ENCODE peak calls at places on chromosome 14, in nine cellular contexts. One of them, this sample, is unnamed.

GRCh38 chr14:31927348-31927826 is 149.7 kb upstream of the ARHGAP5 start:
- DNase-seq in NCI-H748 treated with DMSO at 0.1 percent for 48 hours: no peak
- DNase-seq in A172: peak
- DNase-seq in activated CD8-positive, alpha-beta T cell treated with anti-CD3 and anti-CD28 coated beads, Interleukin-2, amount 10 ng/mL, durations not matched to agents 7 days and 5 days: no peak
- DNase-seq in NCI-H345: no peak
- DNase-seq in fibroblast of mammary gland: peak
- DNase-seq in astrocyte of the spinal cord: peak
- DNase-seq in activated T-helper 2 cell treated with anti-CD3 and anti-CD28 coated beads, Interferon-gamma antibody, Interleukin-2, Interleukin-4, amounts not matched to agents 10 μg/mL and 5 μg/mL and 100 μg/mL, durations not matched to agents 14 hours and 24 hours and 36 hours: no peak
- DNase-seq in adipocyte: peak
- DNase-seq in this sample: no peak

GRCh38 chr14:81246561-81247270 is 26.0 kb upstream of the GTF2A1 start:
- DNase-seq in NCI-H345: no peak
- DNase-seq in adipocyte: peak
- DNase-seq in activated CD8-positive, alpha-beta T cell treated with anti-CD3 and anti-CD28 coated beads, Interleukin-2, amount 10 ng/mL, durations not matched to agents 7 days and 5 days: no peak
- DNase-seq in activated T-helper 2 cell treated with anti-CD3 and anti-CD28 coated beads, Interferon-gamma antibody, Interleukin-2, Interleukin-4, amounts not matched to agents 10 μg/mL and 5 μg/mL and 100 μg/mL, durations not matched to agents 14 hours and 24 hours and 36 hours: no peak
- DNase-seq in A172: no peak
- DNase-seq in NCI-H748 treated with DMSO at 0.1 percent for 48 hours: no peak
- DNase-seq in astrocyte of the spinal cord: no peak
- DNase-seq in fibroblast of mammary gland: no peak
- DNase-seq in this sample: no peak

GRCh38 chr14:32588448-32589320 is 259.6 kb downstream of the AKAP6 start:
- DNase-seq in activated CD8-positive, alpha-beta T cell treated with anti-CD3 and anti-CD28 coated beads, Interleukin-2, amount 10 ng/mL, durations not matched to agents 7 days and 5 days: peak
- DNase-seq in NCI-H748 treated with DMSO at 0.1 percent for 48 hours: no peak
- DNase-seq in A172: no peak
- DNase-seq in activated T-helper 2 cell treated with anti-CD3 and anti-CD28 coated beads, Interferon-gamma antibody, Interleukin-2, Interleukin-4, amounts not matched to agents 10 μg/mL and 5 μg/mL and 100 μg/mL, durations not matched to agents 14 hours and 24 hours and 36 hours: no peak
- DNase-seq in adipocyte: peak
- DNase-seq in astrocyte of the spinal cord: peak
- DNase-seq in fibroblast of mammary gland: peak
- DNase-seq in NCI-H345: no peak
- DNase-seq in this sample: no peak

GRCh38 chr14:95157987-95158712 is 821 bp upstream of the DICER1 start:
- DNase-seq in activated CD8-positive, alpha-beta T cell treated with anti-CD3 and anti-CD28 coated beads, Interleukin-2, amount 10 ng/mL, durations not matched to agents 7 days and 5 days: no peak
- DNase-seq in A172: no peak
- DNase-seq in NCI-H345: peak
- DNase-seq in NCI-H748 treated with DMSO at 0.1 percent for 48 hours: peak
- DNase-seq in astrocyte of the spinal cord: no peak
- DNase-seq in fibroblast of mammary gland: no peak
- DNase-seq in activated T-helper 2 cell treated with anti-CD3 and anti-CD28 coated beads, Interferon-gamma antibody, Interleukin-2, Interleukin-4, amounts not matched to agents 10 μg/mL and 5 μg/mL and 100 μg/mL, durations not matched to agents 14 hours and 24 hours and 36 hours: no peak
- DNase-seq in adipocyte: no peak
- DNase-seq in this sample: peak

GRCh38 chr14:65110525-65110924 is 8.2 kb upstream of the MAX start:
- DNase-seq in fibroblast of mammary gland: no peak
- DNase-seq in NCI-H345: no peak
- DNase-seq in A172: no peak
- DNase-seq in astrocyte of the spinal cord: no peak
- DNase-seq in activated CD8-positive, alpha-beta T cell treated with anti-CD3 and anti-CD28 coated beads, Interleukin-2, amount 10 ng/mL, durations not matched to agents 7 days and 5 days: no peak
- DNase-seq in adipocyte: no peak
- DNase-seq in activated T-helper 2 cell treated with anti-CD3 and anti-CD28 coated beads, Interferon-gamma antibody, Interleukin-2, Interleukin-4, amounts not matched to agents 10 μg/mL and 5 μg/mL and 100 μg/mL, durations not matched to agents 14 hours and 24 hours and 36 hours: no peak
- DNase-seq in NCI-H748 treated with DMSO at 0.1 percent for 48 hours: no peak
- DNase-seq in this sample: no peak

GRCh38 chr14:36518586-36519430 is 1.2 kb downstream of the NKX2-1 start:
- DNase-seq in NCI-H748 treated with DMSO at 0.1 percent for 48 hours: no peak
- DNase-seq in activated T-helper 2 cell treated with anti-CD3 and anti-CD28 coated beads, Interferon-gamma antibody, Interleukin-2, Interleukin-4, amounts not matched to agents 10 μg/mL and 5 μg/mL and 100 μg/mL, durations not matched to agents 14 hours and 24 hours and 36 hours: no peak
- DNase-seq in A172: no peak
- DNase-seq in NCI-H345: peak
- DNase-seq in astrocyte of the spinal cord: no peak
- DNase-seq in fibroblast of mammary gland: no peak
- DNase-seq in adipocyte: peak
- DNase-seq in activated CD8-positive, alpha-beta T cell treated with anti-CD3 and anti-CD28 coated beads, Interleukin-2, amount 10 ng/mL, durations not matched to agents 7 days and 5 days: no peak
- DNase-seq in this sample: no peak

GRCh38 chr14:59228416-59228815 is 39.9 kb downstream of the DAAM1 start:
- DNase-seq in NCI-H345: no peak
- DNase-seq in activated T-helper 2 cell treated with anti-CD3 and anti-CD28 coated beads, Interferon-gamma antibody, Interleukin-2, Interleukin-4, amounts not matched to agents 10 μg/mL and 5 μg/mL and 100 μg/mL, durations not matched to agents 14 hours and 24 hours and 36 hours: no peak
- DNase-seq in activated CD8-positive, alpha-beta T cell treated with anti-CD3 and anti-CD28 coated beads, Interleukin-2, amount 10 ng/mL, durations not matched to agents 7 days and 5 days: no peak
- DNase-seq in adipocyte: peak
- DNase-seq in fibroblast of mammary gland: peak
- DNase-seq in A172: no peak
- DNase-seq in NCI-H748 treated with DMSO at 0.1 percent for 48 hours: no peak
- DNase-seq in astrocyte of the spinal cord: no peak
- DNase-seq in this sample: no peak

GRCh38 chr14:61468063-61468825 is 146.9 kb downstream of the PRKCH start:
- DNase-seq in activated T-helper 2 cell treated with anti-CD3 and anti-CD28 coated beads, Interferon-gamma antibody, Interleukin-2, Interleukin-4, amounts not matched to agents 10 μg/mL and 5 μg/mL and 100 μg/mL, durations not matched to agents 14 hours and 24 hours and 36 hours: no peak
- DNase-seq in fibroblast of mammary gland: no peak
- DNase-seq in activated CD8-positive, alpha-beta T cell treated with anti-CD3 and anti-CD28 coated beads, Interleukin-2, amount 10 ng/mL, durations not matched to agents 7 days and 5 days: no peak
- DNase-seq in adipocyte: no peak
- DNase-seq in NCI-H748 treated with DMSO at 0.1 percent for 48 hours: no peak
- DNase-seq in astrocyte of the spinal cord: no peak
- DNase-seq in A172: no peak
- DNase-seq in NCI-H345: no peak
- DNase-seq in this sample: no peak

GRCh38 chr14:23434488-23435219 is 806 bp downstream of the MYH7 start:
- DNase-seq in astrocyte of the spinal cord: no peak
- DNase-seq in adipocyte: no peak
- DNase-seq in activated CD8-positive, alpha-beta T cell treated with anti-CD3 and anti-CD28 coated beads, Interleukin-2, amount 10 ng/mL, durations not matched to agents 7 days and 5 days: no peak
- DNase-seq in fibroblast of mammary gland: no peak
- DNase-seq in NCI-H748 treated with DMSO at 0.1 percent for 48 hours: no peak
- DNase-seq in activated T-helper 2 cell treated with anti-CD3 and anti-CD28 coated beads, Interferon-gamma antibody, Interleukin-2, Interleukin-4, amounts not matched to agents 10 μg/mL and 5 μg/mL and 100 μg/mL, durations not matched to agents 14 hours and 24 hours and 36 hours: no peak
- DNase-seq in NCI-H345: no peak
- DNase-seq in A172: no peak
- DNase-seq in this sample: no peak

GRCh38 chr14:77339407-77339806 is 18.6 kb downstream of the GSTZ1 start:
- DNase-seq in activated T-helper 2 cell treated with anti-CD3 and anti-CD28 coated beads, Interferon-gamma antibody, Interleukin-2, Interleukin-4, amounts not matched to agents 10 μg/mL and 5 μg/mL and 100 μg/mL, durations not matched to agents 14 hours and 24 hours and 36 hours: no peak
- DNase-seq in A172: no peak
- DNase-seq in fibroblast of mammary gland: peak
- DNase-seq in activated CD8-positive, alpha-beta T cell treated with anti-CD3 and anti-CD28 coated beads, Interleukin-2, amount 10 ng/mL, durations not matched to agents 7 days and 5 days: no peak
- DNase-seq in NCI-H748 treated with DMSO at 0.1 percent for 48 hours: no peak
- DNase-seq in NCI-H345: no peak
- DNase-seq in astrocyte of the spinal cord: no peak
- DNase-seq in adipocyte: peak
- DNase-seq in this sample: no peak

GRCh38 chr14:100783630-100784321 is 42.1 kb upstream of the MEG3 start:
- DNase-seq in fibroblast of mammary gland: no peak
- DNase-seq in NCI-H748 treated with DMSO at 0.1 percent for 48 hours: peak
- DNase-seq in NCI-H345: peak
- DNase-seq in activated CD8-positive, alpha-beta T cell treated with anti-CD3 and anti-CD28 coated beads, Interleukin-2, amount 10 ng/mL, durations not matched to agents 7 days and 5 days: no peak
- DNase-seq in A172: no peak
- DNase-seq in activated T-helper 2 cell treated with anti-CD3 and anti-CD28 coated beads, Interferon-gamma antibody, Interleukin-2, Interleukin-4, amounts not matched to agents 10 μg/mL and 5 μg/mL and 100 μg/mL, durations not matched to agents 14 hours and 24 hours and 36 hours: no peak
- DNase-seq in adipocyte: no peak
- DNase-seq in astrocyte of the spinal cord: no peak
- DNase-seq in this sample: peak

GRCh38 chr14:32417956-32418552 is 89.0 kb downstream of the AKAP6 start:
- DNase-seq in NCI-H748 treated with DMSO at 0.1 percent for 48 hours: no peak
- DNase-seq in NCI-H345: peak
- DNase-seq in A172: peak
- DNase-seq in fibroblast of mammary gland: peak
- DNase-seq in activated T-helper 2 cell treated with anti-CD3 and anti-CD28 coated beads, Interferon-gamma antibody, Interleukin-2, Interleukin-4, amounts not matched to agents 10 μg/mL and 5 μg/mL and 100 μg/mL, durations not matched to agents 14 hours and 24 hours and 36 hours: no peak
- DNase-seq in activated CD8-positive, alpha-beta T cell treated with anti-CD3 and anti-CD28 coated beads, Interleukin-2, amount 10 ng/mL, durations not matched to agents 7 days and 5 days: no peak
- DNase-seq in astrocyte of the spinal cord: peak
- DNase-seq in adipocyte: peak
- DNase-seq in this sample: no peak

GRCh38 chr14:97538749-97539388 is 741.7 kb downstream of the VRK1 start:
- DNase-seq in activated T-helper 2 cell treated with anti-CD3 and anti-CD28 coated beads, Interferon-gamma antibody, Interleukin-2, Interleukin-4, amounts not matched to agents 10 μg/mL and 5 μg/mL and 100 μg/mL, durations not matched to agents 14 hours and 24 hours and 36 hours: no peak
- DNase-seq in astrocyte of the spinal cord: no peak
- DNase-seq in NCI-H748 treated with DMSO at 0.1 percent for 48 hours: no peak
- DNase-seq in activated CD8-positive, alpha-beta T cell treated with anti-CD3 and anti-CD28 coated beads, Interleukin-2, amount 10 ng/mL, durations not matched to agents 7 days and 5 days: no peak
- DNase-seq in NCI-H345: no peak
- DNase-seq in A172: no peak
- DNase-seq in fibroblast of mammary gland: no peak
- DNase-seq in adipocyte: no peak
- DNase-seq in this sample: no peak

GRCh38 chr14:69983317-69983716 is 104.1 kb downstream of the SMOC1 start:
- DNase-seq in adipocyte: no peak
- DNase-seq in NCI-H748 treated with DMSO at 0.1 percent for 48 hours: no peak
- DNase-seq in A172: no peak
- DNase-seq in activated T-helper 2 cell treated with anti-CD3 and anti-CD28 coated beads, Interferon-gamma antibody, Interleukin-2, Interleukin-4, amounts not matched to agents 10 μg/mL and 5 μg/mL and 100 μg/mL, durations not matched to agents 14 hours and 24 hours and 36 hours: no peak
- DNase-seq in fibroblast of mammary gland: no peak
- DNase-seq in astrocyte of the spinal cord: no peak
- DNase-seq in activated CD8-positive, alpha-beta T cell treated with anti-CD3 and anti-CD28 coated beads, Interleukin-2, amount 10 ng/mL, durations not matched to agents 7 days and 5 days: no peak
- DNase-seq in NCI-H345: no peak
- DNase-seq in this sample: no peak

GRCh38 chr14:76862546-76863282 is 36.5 kb downstream of the LRRC74A start:
- DNase-seq in A172: no peak
- DNase-seq in adipocyte: no peak
- DNase-seq in fibroblast of mammary gland: no peak
- DNase-seq in astrocyte of the spinal cord: no peak
- DNase-seq in activated T-helper 2 cell treated with anti-CD3 and anti-CD28 coated beads, Interferon-gamma antibody, Interleukin-2, Interleukin-4, amounts not matched to agents 10 μg/mL and 5 μg/mL and 100 μg/mL, durations not matched to agents 14 hours and 24 hours and 36 hours: no peak
- DNase-seq in NCI-H748 treated with DMSO at 0.1 percent for 48 hours: no peak
- DNase-seq in activated CD8-positive, alpha-beta T cell treated with anti-CD3 and anti-CD28 coated beads, Interleukin-2, amount 10 ng/mL, durations not matched to agents 7 days and 5 days: peak
- DNase-seq in NCI-H345: no peak
- DNase-seq in this sample: no peak

GRCh38 chr14:42002139-42002538 is 395.5 kb downstream of the LRFN5 start:
- DNase-seq in fibroblast of mammary gland: peak
- DNase-seq in adipocyte: peak
- DNase-seq in NCI-H345: no peak
- DNase-seq in activated CD8-positive, alpha-beta T cell treated with anti-CD3 and anti-CD28 coated beads, Interleukin-2, amount 10 ng/mL, durations not matched to agents 7 days and 5 days: no peak
- DNase-seq in activated T-helper 2 cell treated with anti-CD3 and anti-CD28 coated beads, Interferon-gamma antibody, Interleukin-2, Interleukin-4, amounts not matched to agents 10 μg/mL and 5 μg/mL and 100 μg/mL, durations not matched to agents 14 hours and 24 hours and 36 hours: no peak
- DNase-seq in NCI-H748 treated with DMSO at 0.1 percent for 48 hours: no peak
- DNase-seq in A172: peak
- DNase-seq in astrocyte of the spinal cord: peak
- DNase-seq in this sample: no peak

GRCh38 chr14:74571441-74571841 is 40.6 kb downstream of the LTBP2 start:
- DNase-seq in NCI-H345: no peak
- DNase-seq in adipocyte: peak
- DNase-seq in activated CD8-positive, alpha-beta T cell treated with anti-CD3 and anti-CD28 coated beads, Interleukin-2, amount 10 ng/mL, durations not matched to agents 7 days and 5 days: no peak
- DNase-seq in astrocyte of the spinal cord: no peak
- DNase-seq in fibroblast of mammary gland: peak
- DNase-seq in NCI-H748 treated with DMSO at 0.1 percent for 48 hours: no peak
- DNase-seq in A172: peak
- DNase-seq in activated T-helper 2 cell treated with anti-CD3 and anti-CD28 coated beads, Interferon-gamma antibody, Interleukin-2, Interleukin-4, amounts not matched to agents 10 μg/mL and 5 μg/mL and 100 μg/mL, durations not matched to agents 14 hours and 24 hours and 36 hours: no peak
- DNase-seq in this sample: no peak

GRCh38 chr14:52950410-52950897 is 396 bp downstream of the FERMT2 start:
- DNase-seq in activated CD8-positive, alpha-beta T cell treated with anti-CD3 and anti-CD28 coated beads, Interleukin-2, amount 10 ng/mL, durations not matched to agents 7 days and 5 days: no peak
- DNase-seq in activated T-helper 2 cell treated with anti-CD3 and anti-CD28 coated beads, Interferon-gamma antibody, Interleukin-2, Interleukin-4, amounts not matched to agents 10 μg/mL and 5 μg/mL and 100 μg/mL, durations not matched to agents 14 hours and 24 hours and 36 hours: peak
- DNase-seq in adipocyte: peak
- DNase-seq in NCI-H345: peak
- DNase-seq in fibroblast of mammary gland: peak
- DNase-seq in astrocyte of the spinal cord: peak
- DNase-seq in NCI-H748 treated with DMSO at 0.1 percent for 48 hours: peak
- DNase-seq in A172: peak
- DNase-seq in this sample: no peak

GRCh38 chr14:74211945-74212580 is 27.2 kb upstream of the VSX2 start:
- DNase-seq in NCI-H345: no peak
- DNase-seq in astrocyte of the spinal cord: no peak
- DNase-seq in activated CD8-positive, alpha-beta T cell treated with anti-CD3 and anti-CD28 coated beads, Interleukin-2, amount 10 ng/mL, durations not matched to agents 7 days and 5 days: no peak
- DNase-seq in fibroblast of mammary gland: peak
- DNase-seq in activated T-helper 2 cell treated with anti-CD3 and anti-CD28 coated beads, Interferon-gamma antibody, Interleukin-2, Interleukin-4, amounts not matched to agents 10 μg/mL and 5 μg/mL and 100 μg/mL, durations not matched to agents 14 hours and 24 hours and 36 hours: no peak
- DNase-seq in adipocyte: no peak
- DNase-seq in NCI-H748 treated with DMSO at 0.1 percent for 48 hours: no peak
- DNase-seq in A172: no peak
- DNase-seq in this sample: no peak

GRCh38 chr14:91968280-91968679 is 20.8 kb upstream of the FBLN5 start:
- DNase-seq in NCI-H345: no peak
- DNase-seq in A172: no peak
- DNase-seq in fibroblast of mammary gland: no peak
- DNase-seq in NCI-H748 treated with DMSO at 0.1 percent for 48 hours: no peak
- DNase-seq in adipocyte: no peak
- DNase-seq in activated CD8-positive, alpha-beta T cell treated with anti-CD3 and anti-CD28 coated beads, Interleukin-2, amount 10 ng/mL, durations not matched to agents 7 days and 5 days: peak
- DNase-seq in astrocyte of the spinal cord: no peak
- DNase-seq in activated T-helper 2 cell treated with anti-CD3 and anti-CD28 coated beads, Interferon-gamma antibody, Interleukin-2, Interleukin-4, amounts not matched to agents 10 μg/mL and 5 μg/mL and 100 μg/mL, durations not matched to agents 14 hours and 24 hours and 36 hours: no peak
- DNase-seq in this sample: no peak

GRCh38 chr14:58628381-58628780 is 9.4 kb upstream of the DACT1 start:
- DNase-seq in adipocyte: no peak
- DNase-seq in A172: no peak
- DNase-seq in activated CD8-positive, alpha-beta T cell treated with anti-CD3 and anti-CD28 coated beads, Interleukin-2, amount 10 ng/mL, durations not matched to agents 7 days and 5 days: no peak
- DNase-seq in astrocyte of the spinal cord: no peak
- DNase-seq in activated T-helper 2 cell treated with anti-CD3 and anti-CD28 coated beads, Interferon-gamma antibody, Interleukin-2, Interleukin-4, amounts not matched to agents 10 μg/mL and 5 μg/mL and 100 μg/mL, durations not matched to agents 14 hours and 24 hours and 36 hours: no peak
- DNase-seq in NCI-H748 treated with DMSO at 0.1 percent for 48 hours: no peak
- DNase-seq in fibroblast of mammary gland: no peak
- DNase-seq in NCI-H345: no peak
- DNase-seq in this sample: no peak

GRCh38 chr14:88189040-88189839 is 133.8 kb downstream of the KCNK10 start:
- DNase-seq in NCI-H345: peak
- DNase-seq in fibroblast of mammary gland: peak
- DNase-seq in A172: peak
- DNase-seq in activated T-helper 2 cell treated with anti-CD3 and anti-CD28 coated beads, Interferon-gamma antibody, Interleukin-2, Interleukin-4, amounts not matched to agents 10 μg/mL and 5 μg/mL and 100 μg/mL, durations not matched to agents 14 hours and 24 hours and 36 hours: peak
- DNase-seq in activated CD8-positive, alpha-beta T cell treated with anti-CD3 and anti-CD28 coated beads, Interleukin-2, amount 10 ng/mL, durations not matched to agents 7 days and 5 days: peak
- DNase-seq in astrocyte of the spinal cord: peak
- DNase-seq in NCI-H748 treated with DMSO at 0.1 percent for 48 hours: peak
- DNase-seq in adipocyte: peak
- DNase-seq in this sample: peak

GRCh38 chr14:101108579-101109346 is 205.2 kb upstream of the RTL1 start:
- DNase-seq in activated CD8-positive, alpha-beta T cell treated with anti-CD3 and anti-CD28 coated beads, Interleukin-2, amount 10 ng/mL, durations not matched to agents 7 days and 5 days: no peak
- DNase-seq in adipocyte: no peak
- DNase-seq in activated T-helper 2 cell treated with anti-CD3 and anti-CD28 coated beads, Interferon-gamma antibody, Interleukin-2, Interleukin-4, amounts not matched to agents 10 μg/mL and 5 μg/mL and 100 μg/mL, durations not matched to agents 14 hours and 24 hours and 36 hours: peak
- DNase-seq in astrocyte of the spinal cord: no peak
- DNase-seq in A172: no peak
- DNase-seq in NCI-H345: no peak
- DNase-seq in fibroblast of mammary gland: no peak
- DNase-seq in NCI-H748 treated with DMSO at 0.1 percent for 48 hours: no peak
- DNase-seq in this sample: no peak

GRCh38 chr14:32049361-32050103 is 27.6 kb upstream of the ARHGAP5 start:
- DNase-seq in NCI-H345: no peak
- DNase-seq in astrocyte of the spinal cord: no peak
- DNase-seq in activated CD8-positive, alpha-beta T cell treated with anti-CD3 and anti-CD28 coated beads, Interleukin-2, amount 10 ng/mL, durations not matched to agents 7 days and 5 days: no peak
- DNase-seq in fibroblast of mammary gland: no peak
- DNase-seq in A172: no peak
- DNase-seq in activated T-helper 2 cell treated with anti-CD3 and anti-CD28 coated beads, Interferon-gamma antibody, Interleukin-2, Interleukin-4, amounts not matched to agents 10 μg/mL and 5 μg/mL and 100 μg/mL, durations not matched to agents 14 hours and 24 hours and 36 hours: no peak
- DNase-seq in NCI-H748 treated with DMSO at 0.1 percent for 48 hours: no peak
- DNase-seq in adipocyte: no peak
- DNase-seq in this sample: no peak

GRCh38 chr14:37034410-37035285 is 137.8 kb downstream of the SLC25A21 start:
- DNase-seq in NCI-H748 treated with DMSO at 0.1 percent for 48 hours: no peak
- DNase-seq in A172: peak
- DNase-seq in activated CD8-positive, alpha-beta T cell treated with anti-CD3 and anti-CD28 coated beads, Interleukin-2, amount 10 ng/mL, durations not matched to agents 7 days and 5 days: no peak
- DNase-seq in adipocyte: peak
- DNase-seq in fibroblast of mammary gland: peak
- DNase-seq in NCI-H345: no peak
- DNase-seq in astrocyte of the spinal cord: peak
- DNase-seq in activated T-helper 2 cell treated with anti-CD3 and anti-CD28 coated beads, Interferon-gamma antibody, Interleukin-2, Interleukin-4, amounts not matched to agents 10 μg/mL and 5 μg/mL and 100 μg/mL, durations not matched to agents 14 hours and 24 hours and 36 hours: no peak
- DNase-seq in this sample: no peak